ENCODE peak calls at places on chromosome 2, in ten cellular contexts. U is IMR-90, R is endothelial cell of umbilical vein, M is suprapubic skin, S is transverse colon, F is upper lobe of left lung, D is heart left ventricle, Q is Peyer's patch, V is esophagus squamous epithelium, K is tibial nerve. W is an unnamed sample.

GRCh38 chr2:111617299-111617803 is 266.6 kb downstream of the ANAPC1 start:
- DNase-seq in F (no peak), Q (no peak), K (no peak), M (no peak), V (no peak), D (no peak), S (no peak), U (peak; percentile 61), R (peak; percentile 78), W (no peak)

GRCh38 chr2:96824079-96824870 is 8.2 kb downstream of the CNNM3 start:
- DNase-seq in Q (no peak), V (no peak), M (no peak), F (no peak), R (no peak), K (no peak), U (peak; percentile 83), S (no peak), D (no peak), W (no peak)

GRCh38 chr2:7118606-7119503 is 201.6 kb downstream of the RNF144A start:
- DNase-seq in R (no peak), F (no peak), K (no peak), Q (no peak), S (no peak), V (no peak), M (no peak), U (peak; percentile 13), D (no peak), W (no peak)

GRCh38 chr2:135840601-135841000 is 3.6 kb upstream of the LCT start:
- DNase-seq in S (peak; percentile 18), R (peak; percentile 35), M (no peak), U (no peak), F (peak; percentile 22), V (no peak), D (no peak), Q (no peak), K (no peak), W (no peak)

GRCh38 chr2:124959582-124959981 is 934.5 kb downstream of the CNTNAP5 start:
- DNase-seq in V (no peak), K (no peak), F (no peak), S (no peak), R (no peak), D (no peak), M (no peak), U (no peak), Q (no peak), W (no peak)

GRCh38 chr2:127508025-127508620 is 18.2 kb downstream of the IWS1 start:
- DNase-seq in K (no peak), F (no peak), M (no peak), Q (no peak), U (peak; percentile 42), V (no peak), R (no peak), D (no peak), S (no peak), W (no peak)

GRCh38 chr2:178514664-178515063 is 34.4 kb downstream of the PLEKHA3 start:
- DNase-seq in V (no peak), S (no peak), K (no peak), F (no peak), Q (no peak), D (no peak), U (peak; percentile 80), R (no peak), M (no peak), W (no peak)

GRCh38 chr2:102233132-102233884 is 46.5 kb downstream of the IL1RL2 start:
- DNase-seq in F (no peak), Q (no peak), R (no peak), K (no peak), U (no peak), D (no peak), V (no peak), M (no peak), S (no peak), W (no peak)

GRCh38 chr2:217471329-217471728 is 531.5 kb downstream of the TNS1 start:
- DNase-seq in U (peak; percentile 80), V (no peak), M (no peak), D (no peak), R (no peak), F (no peak), S (no peak), K (no peak), Q (no peak), W (no peak)

GRCh38 chr2:12070581-12070980 is 324.1 kb downstream of the LPIN1 start:
- DNase-seq in F (no peak), V (no peak), K (no peak), M (no peak), U (peak; percentile 56), S (no peak), D (no peak), Q (no peak), R (no peak), W (no peak)

GRCh38 chr2:190159453-190159852 is 96.9 kb upstream of the MSTN start:
- DNase-seq in Q (no peak), K (peak; percentile 18), M (no peak), V (no peak), U (peak; percentile 58), F (no peak), S (no peak), D (peak; percentile 31), R (no peak), W (no peak)

GRCh38 chr2:238475034-238475433 is 48.3 kb downstream of the ASB1 start:
- DNase-seq in R (no peak), S (no peak), V (no peak), U (no peak), M (no peak), F (no peak), Q (no peak), D (no peak), K (no peak), W (no peak)

GRCh38 chr2:238478216-238478615 is 51.5 kb downstream of the ASB1 start:
- DNase-seq in Q (no peak), D (no peak), M (no peak), U (no peak), S (no peak), V (no peak), F (no peak), R (no peak), K (no peak), W (no peak)

GRCh38 chr2:238473523-238473922 is 46.8 kb downstream of the ASB1 start:
- DNase-seq in V (no peak), U (no peak), S (no peak), Q (no peak), R (no peak), F (no peak), D (no peak), M (no peak), K (no peak), W (no peak)

GRCh38 chr2:238475571-238475970 is 48.8 kb downstream of the ASB1 start:
- DNase-seq in K (no peak), Q (no peak), S (no peak), D (no peak), R (no peak), F (no peak), V (no peak), U (no peak), M (no peak), W (no peak)

GRCh38 chr2:238476258-238476657 is 49.5 kb downstream of the ASB1 start:
- DNase-seq in F (no peak), Q (no peak), D (no peak), V (no peak), R (no peak), S (no peak), M (no peak), K (no peak), U (no peak), W (no peak)
- H3K9me3 ChIP-seq in F (peaks cover 6% of the 10 kb centered on the region), Q (no peaks in the 10 kb centered on the region), D (peaks cover 2% of the 10 kb centered on the region), V (peaks cover 18% of the 10 kb centered on the region), R (no peaks in the 10 kb centered on the region), S (peaks cover 34% of the 10 kb centered on the region), M (peaks cover 26% of the 10 kb centered on the region), K (no peaks in the 10 kb centered on the region), U (peaks cover 11% of the 10 kb centered on the region), W (no peaks in the 10 kb centered on the region)

DNA sequence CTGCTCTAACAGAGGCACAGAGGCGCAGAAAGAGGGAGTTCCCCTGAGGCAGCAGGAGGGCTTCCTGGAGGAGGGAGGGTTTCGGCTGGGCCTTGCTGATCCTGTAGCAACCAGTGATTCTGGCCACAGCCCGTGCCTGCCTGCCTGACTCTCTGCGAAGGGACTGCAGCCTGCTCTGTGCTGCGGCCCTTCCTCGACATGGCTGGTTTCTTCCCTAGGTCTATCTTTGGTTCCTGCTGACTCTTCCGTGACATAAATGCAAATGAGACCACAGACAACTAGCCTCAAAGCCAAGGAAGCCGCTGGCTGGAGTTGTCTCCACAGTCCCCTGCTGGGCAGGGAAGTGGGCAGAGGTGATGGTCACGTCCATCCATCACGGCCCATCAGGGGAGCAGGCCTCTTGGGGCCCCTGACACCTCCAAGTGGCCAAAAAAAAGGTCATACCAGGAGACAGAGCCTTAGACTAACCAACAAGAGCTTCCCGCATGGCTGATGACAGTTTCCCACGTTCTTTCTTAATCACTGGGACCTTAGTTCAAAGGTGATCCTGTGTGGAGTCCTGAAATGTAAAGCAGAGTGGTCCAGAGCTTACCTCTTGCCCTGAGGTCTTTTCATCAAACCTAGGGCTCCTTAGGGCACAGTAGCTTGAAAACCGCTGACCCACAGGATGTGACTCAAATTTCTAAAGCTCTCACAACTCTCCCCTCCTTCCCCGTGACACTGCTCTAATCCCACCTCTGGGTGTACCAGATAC is 55.3 kb downstream of the HS1BP3 start:
- DNase-seq in M (peak; percentile 64), K (peak; percentile 13), U (peak; percentile 60), Q (peak; percentile 62), S (peak; percentile 42), R (peak; percentile 65), F (peak; percentile 66), D (peak; percentile 36), V (no peak), W (peak; percentile 45)
- TF ChIP-seq POLR2A in M (peak; percentile 23), K (peak; percentile 18), U (no peak), Q (no peak), S (no peak), R (peak; percentile 43), F (peak; percentile 64), D (no peak), V (peak; percentile 49), W (no peak)

GRCh38 chr2:62206024-62206423 is 10.1 kb downstream of the B3GNT2 start:
- DNase-seq in S (no peak), D (no peak), K (no peak), F (no peak), R (no peak), Q (no peak), M (no peak), U (no peak), V (no peak), W (no peak)
- H3K9me3 ChIP-seq in S (no peaks in the 10 kb centered on the region), D (no peaks in the 10 kb centered on the region), K (no peaks in the 10 kb centered on the region), F (no peaks in the 10 kb centered on the region), R (no peaks in the 10 kb centered on the region), Q (no peaks in the 10 kb centered on the region), M (no peaks in the 10 kb centered on the region), U (no peaks in the 10 kb centered on the region), V (no peaks in the 10 kb centered on the region), W (no peaks in the 10 kb centered on the region)

DNA sequence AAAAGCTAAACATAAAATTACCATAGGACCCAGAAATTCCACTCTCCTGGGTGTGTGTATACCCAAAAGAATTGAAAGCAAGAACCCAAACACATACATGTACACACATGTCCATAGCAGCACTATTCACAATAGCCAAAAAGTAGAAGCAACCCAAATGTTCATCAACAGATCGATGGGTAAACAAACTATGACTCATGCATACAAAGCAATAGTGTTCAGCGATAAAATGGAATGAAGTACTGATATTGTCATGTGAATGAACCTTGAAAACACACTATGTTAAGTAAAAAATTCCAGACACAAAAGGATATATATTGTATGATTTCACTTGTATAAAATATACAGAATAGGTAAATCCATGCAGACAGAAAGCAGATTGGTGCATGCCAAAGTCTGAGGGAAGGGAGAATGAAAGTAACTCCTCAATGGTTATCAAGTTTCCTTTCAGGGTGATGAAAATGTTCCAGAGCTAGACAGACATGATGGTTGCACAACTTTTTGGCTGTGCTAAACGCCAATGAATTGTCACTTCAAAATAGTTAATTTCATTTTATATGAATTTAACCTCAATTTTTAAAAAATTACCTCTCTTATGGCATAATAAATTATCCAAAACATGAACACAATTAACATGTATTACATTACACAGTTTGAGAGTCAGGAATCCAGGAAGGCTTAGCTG is 35.5 kb downstream of the GKN2 start:
- DNase-seq in U (no peak), M (no peak), K (no peak), F (no peak), Q (no peak), D (no peak), R (no peak), S (no peak), V (no peak), W (no peak)
- TF ChIP-seq POLR2A in U (no peak), M (no peak), K (no peak), F (no peak), Q (no peak), D (no peak), R (no peak), S (no peak), V (no peak), W (no peak)

W was measured in right lobe of liver.